ENCODE peak calls at places on chromosomes 16 and 17, in four cellular contexts. H, Q, Y and B are unnamed samples.
A peak's percentile ranks its signal among the peaks of the same experiment; 100 is the strongest.

GRCh38 chr17:77022766-77023165 is 118.0 kb upstream of the SEC14L1 start:
- DNase-seq in Y (no peak), Q (no peak), H (no peak), B (no peak)

GRCh38 chr16:27820646-27821345 is 242.7 kb downstream of the GSG1L start:
- DNase-seq in H (no peak), Q (no peak), Y (no peak), B (no peak)

GRCh38 chr17:65634533-65634932 is 73.1 kb upstream of the AXIN2 start:
- DNase-seq in Y (no peak), Q (no peak), H (no peak), B (peak; percentile 27)

GRCh38 chr17:1707107-1707506 is 3.1 kb downstream of the TLCD2 start:
- DNase-seq in Q (no peak), H (no peak), Y (no peak), B (no peak)

GRCh38 chr16:525520-526180 is 1.9 kb upstream of the CAPN15 start:
- DNase-seq in Y (no peak), Q (no peak), H (peak; percentile 92), B (peak; percentile 67)

GRCh38 chr17:22300177-22300576 is 607.9 kb downstream of the KCNJ18 start:
- DNase-seq in Y (no peak), Q (no peak), H (no peak), B (no peak)

GRCh38 chr17:77343031-77343866 is 202.5 kb downstream of the SEC14L1 start:
- DNase-seq in Q (no peak), H (no peak), Y (no peak), B (no peak)

GRCh38 chr17:13462161-13462560 is 139.6 kb downstream of the HS3ST3A1 start:
- DNase-seq in H (peak; percentile 80), Y (no peak), Q (no peak), B (no peak)

GRCh38 chr17:73474370-73474988 is 162.7 kb upstream of the CDC42EP4 start:
- DNase-seq in Q (no peak), Y (no peak), H (peak; percentile 39), B (peak; percentile 69)

GRCh38 chr17:82168568-82168967 is 44.1 kb downstream of the CCDC57 start:
- DNase-seq in Y (no peak), H (no peak), Q (no peak), B (no peak)

GRCh38 chr16:55035037-55035436 is 104.4 kb downstream of the IRX5 start:
- DNase-seq in Q (no peak), Y (peak; percentile 66), H (no peak), B (peak; percentile 62)

GRCh38 chr17:74453665-74454196 is 12.7 kb upstream of the CD300A start:
- DNase-seq in Q (no peak), H (no peak), Y (peak; percentile 97), B (no peak)

GRCh38 chr17:77692571-77693161 is 265.8 kb upstream of the TNRC6C start:
- DNase-seq in Y (peak; percentile 24), H (peak; percentile 9), Q (no peak), B (no peak)

GRCh38 chr17:17129466-17129865 is 76.7 kb downstream of the PLD6 start:
- DNase-seq in H (no peak), Q (no peak), Y (no peak), B (no peak)

GRCh38 chr17:22464041-22464440 is 771.7 kb downstream of the KCNJ18 start:
- DNase-seq in H (no peak), Q (no peak), Y (no peak), B (no peak)

GRCh38 chr16:49855280-49855821 is 561 bp downstream of the ZNF423 start:
- DNase-seq in H (peak; percentile 31), Q (peak; percentile 56), Y (peak; percentile 86), B (peak; percentile 91)

GRCh38 chr17:77055453-77055852 is 85.3 kb upstream of the SEC14L1 start:
- DNase-seq in Q (no peak), H (no peak), Y (no peak), B (no peak)

GRCh38 chr16:48824271-48824670 is 214.3 kb upstream of the N4BP1 start:
- DNase-seq in Q (no peak), H (no peak), Y (no peak), B (no peak)

GRCh38 chr16:11909653-11910551 is 5.9 kb downstream of the GSPT1 start:
- DNase-seq in Y (no peak), Q (no peak), H (peak; percentile 73), B (no peak)

GRCh38 chr17:77045441-77046041 is 95.2 kb upstream of the SEC14L1 start:
- DNase-seq in Q (no peak), Y (no peak), H (peak; percentile 7), B (no peak)

GRCh38 chr16:81732699-81733098 is 46.4 kb upstream of the PLCG2 start:
- DNase-seq in H (no peak), Y (no peak), Q (no peak), B (no peak)

GRCh38 chr17:61414141-61414935 is 14.7 kb downstream of the TBX2 start:
- DNase-seq in H (no peak), Y (peak; percentile 30), Q (no peak), B (no peak)

GRCh38 chr16:69110406-69110805 is 5.0 kb downstream of the HAS3 start:
- DNase-seq in H (no peak), Y (no peak), Q (no peak), B (no peak)

GRCh38 chr16:69113216-69113615 is 7.8 kb downstream of the HAS3 start:
- DNase-seq in Y (no peak), H (no peak), Q (no peak), B (no peak)

GRCh38 chr16:69112285-69113129 is 7.1 kb downstream of the HAS3 start:
- DNase-seq in Q (no peak), H (peak; percentile 25), Y (peak; percentile 84), B (peak; percentile 78)

GRCh38 chr16:69111216-69111615 is 5.8 kb downstream of the HAS3 start:
- DNase-seq in Y (no peak), Q (no peak), H (no peak), B (no peak)

DNA sequence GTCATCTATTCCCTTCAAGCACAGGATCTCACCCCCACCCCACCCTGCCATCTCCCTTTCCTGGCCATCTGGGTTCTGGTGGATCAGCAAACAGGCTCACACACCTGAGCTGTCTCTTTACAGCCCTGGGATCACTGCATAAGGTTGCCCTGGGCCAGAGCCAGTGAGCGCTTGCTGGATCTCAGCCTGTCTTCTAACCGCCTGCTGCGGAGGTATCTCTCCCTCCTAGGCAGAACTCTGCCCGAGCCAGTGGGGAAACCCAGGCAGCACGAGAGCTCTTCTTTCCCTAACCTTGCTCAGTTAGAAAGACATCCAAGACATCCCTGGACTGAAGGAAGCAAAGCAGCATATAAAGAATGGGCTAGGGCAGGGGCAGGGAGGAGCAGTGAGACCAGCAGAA is 6.4 kb downstream of the HAS3 start:
- DNase-seq in Q (no peak), Y (no peak), H (no peak), B (no peak)
- H4K5ac ChIP-seq in Q (no peak overlapping the region), Y (no peak overlapping the region), H (no peak overlapping the region), B (no peak overlapping the region)

GRCh38 chr17:50189396-50190277 is 11.8 kb downstream of the COL1A1 start:
- DNase-seq in Q (no peak), H (peak; percentile 81), Y (no peak), B (no peak)

GRCh38 chr17:50192873-50193274 is 8.6 kb downstream of the COL1A1 start:
- DNase-seq in Q (no peak), Y (no peak), H (no peak), B (no peak)

GRCh38 chr17:50190278-50191069 is 11.0 kb downstream of the COL1A1 start:
- DNase-seq in Y (no peak), Q (no peak), H (no peak), B (no peak)

GRCh38 chr17:50192116-50192872 is 9.1 kb downstream of the COL1A1 start:
- DNase-seq in Q (no peak), H (no peak), Y (no peak), B (no peak)

DNA sequence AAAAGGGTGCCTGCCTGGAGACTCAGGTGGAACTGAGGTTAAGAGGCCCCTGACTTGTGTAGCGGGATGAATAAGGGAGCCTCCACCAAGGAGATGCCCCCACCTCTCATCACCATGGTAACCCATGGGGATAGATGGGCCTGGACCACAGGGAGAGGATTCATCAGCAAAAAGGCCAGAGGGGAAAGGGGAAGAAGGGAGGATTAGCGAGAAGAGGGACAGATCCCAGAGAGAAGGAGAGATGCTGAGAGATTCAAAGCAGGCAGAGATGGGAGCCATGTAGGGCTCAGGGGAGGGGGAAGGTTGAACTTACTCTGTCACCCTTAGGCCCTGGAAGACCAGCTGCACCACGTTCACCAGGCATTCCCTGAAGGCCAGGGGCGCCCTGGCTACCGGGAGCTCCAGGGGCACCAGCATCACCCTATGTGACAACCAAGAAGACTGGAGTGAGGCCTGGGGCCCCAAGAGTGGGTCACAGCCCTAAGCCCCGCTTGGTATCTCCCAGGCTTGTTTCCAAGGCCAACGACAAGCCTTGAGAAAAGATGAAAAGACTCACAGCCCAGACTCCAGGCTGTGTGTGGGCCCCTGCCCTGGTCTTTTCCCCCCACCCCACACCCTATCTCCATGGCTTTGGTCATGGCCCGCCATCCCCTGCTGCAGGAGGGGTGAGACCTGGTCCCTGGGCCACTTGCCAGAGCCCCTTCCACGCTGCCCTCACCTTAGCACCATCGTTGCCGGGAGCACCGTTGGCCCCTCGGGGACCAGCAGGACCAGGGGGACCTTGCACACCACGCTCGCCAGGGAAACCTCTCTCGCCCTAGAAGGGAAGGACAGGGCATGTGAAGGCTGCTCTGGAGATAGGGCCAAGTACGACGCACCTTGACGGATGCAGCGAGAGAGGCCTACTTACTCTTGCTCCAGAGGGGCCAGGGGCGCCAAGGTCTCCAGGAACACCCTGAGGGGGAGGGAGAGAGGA is 10.1 kb downstream of the COL1A1 start:
- DNase-seq in Y (no peak), H (peak; percentile 82), Q (no peak), B (no peak)
- H3K4me2 ChIP-seq in Y (no peak overlapping the region), H (no peak overlapping the region), Q (no peak overlapping the region), B (no peak overlapping the region)

GRCh38 chr17:79971651-79972050 is 64.0 kb downstream of the TBC1D16 start:
- DNase-seq in Q (no peak), H (no peak), Y (peak; percentile 22), B (no peak)

GRCh38 chr17:79968116-79968515 is 67.6 kb downstream of the TBC1D16 start:
- DNase-seq in Y (peak; percentile 18), H (no peak), Q (no peak), B (no peak)

GRCh38 chr17:79966681-79967080 is 69.0 kb downstream of the TBC1D16 start:
- DNase-seq in Y (no peak), H (no peak), Q (no peak), B (no peak)

GRCh38 chr17:79969906-79970305 is 65.8 kb downstream of the TBC1D16 start:
- DNase-seq in H (no peak), Y (no peak), Q (no peak), B (no peak)

DNA sequence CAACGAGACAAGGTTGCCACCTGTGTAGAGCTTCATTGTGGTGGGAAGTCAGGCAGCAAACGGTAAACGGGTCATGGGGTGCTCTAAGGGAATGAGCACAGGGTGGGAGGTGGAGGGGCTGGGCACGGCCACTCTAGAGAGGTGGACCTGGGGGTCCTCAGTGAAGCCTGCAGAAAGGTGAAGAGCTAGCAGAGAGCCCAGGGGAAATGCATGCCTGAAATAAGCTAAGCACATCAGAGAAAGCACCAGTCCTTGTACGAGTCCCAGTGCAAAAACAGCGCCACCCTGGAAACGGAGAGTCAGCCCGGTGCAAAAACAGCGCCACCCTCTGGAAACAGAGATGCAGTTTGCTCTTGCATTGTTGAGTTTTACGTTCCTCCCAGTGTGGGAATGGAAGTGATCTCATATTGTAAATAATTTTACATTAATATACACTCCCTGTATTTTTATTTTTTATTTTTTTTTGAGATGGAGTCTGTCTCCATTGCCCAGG is 65.0 kb downstream of the TBC1D16 start:
- DNase-seq in Q (no peak), H (peak; percentile 10), Y (peak; percentile 85), B (peak; percentile 83)
- H3K56ac ChIP-seq in Q (no peak overlapping the region), H (no peak overlapping the region), Y (no peak overlapping the region), B (no peak overlapping the region)

DNA sequence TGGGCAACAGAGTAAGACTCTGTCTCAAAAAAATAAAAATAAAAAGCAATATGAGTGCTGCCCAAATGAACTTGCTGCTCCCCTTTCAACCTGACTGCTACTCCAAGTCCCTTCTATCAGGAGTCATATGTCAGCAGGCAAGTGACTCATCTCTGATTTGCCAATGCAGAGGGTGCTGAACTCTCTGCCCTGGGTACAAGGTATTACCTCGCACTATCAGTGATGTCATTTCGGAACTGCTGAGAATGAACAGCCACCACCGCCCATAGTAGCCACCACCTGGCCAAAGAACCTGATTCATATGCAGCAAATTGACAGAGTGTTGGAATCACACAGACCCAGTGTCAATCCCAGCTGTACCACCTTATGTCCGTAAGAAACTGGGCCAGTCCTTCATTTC is 31.2 kb downstream of the LYRM9 start:
- DNase-seq in H (no peak), Q (no peak), Y (no peak), B (no peak)
- H4K5ac ChIP-seq in H (no peak overlapping the region), Q (no peak overlapping the region), Y (no peak overlapping the region), B (no peak overlapping the region)